ENCODE peak calls at places on chromosomes 13 and 19, in five cellular contexts. B, M, Q, P and J are unnamed samples.

GRCh38 chr13:31595568-31595967 is 143.8 kb upstream of the RXFP2 start:
- DNase-seq in B (no peak), M (no peak), Q (no peak), P (no peak), J (no peak)

GRCh38 chr19:18717601-18718000 is 34.1 kb downstream of the CRTC1 start:
- DNase-seq in B (no peak), M (no peak), Q (no peak), P (no peak), J (no peak)

GRCh38 chr13:59099182-59099950 is 1064.4 kb downstream of the DIAPH3 start:
- DNase-seq in B (no peak), M (no peak), Q (no peak), P (no peak), J (no peak)

GRCh38 chr19:3852614-3853254 is 16.1 kb downstream of the ZFR2 start:
- DNase-seq in B (peak), M (peak), Q (no peak), P (no peak), J (no peak)

GRCh38 chr13:76886292-76887061 is at the start of gene KCTD12:
- DNase-seq in B (no peak), M (peak), Q (peak), P (no peak), J (peak)

GRCh38 chr13:113002206-113002821 is 33.3 kb downstream of the MCF2L start:
- DNase-seq in B (peak), M (no peak), Q (no peak), P (no peak), J (no peak)

GRCh38 chr19:42412661-42413076 is 14.5 kb downstream of the LIPE start:
- DNase-seq in B (no peak), M (no peak), Q (no peak), P (no peak), J (no peak)

GRCh38 chr19:55485439-55486011 is 537 bp downstream of the NAT14 start:
- DNase-seq in B (peak), M (peak), Q (no peak), P (no peak), J (no peak)

GRCh38 chr13:76965759-76966421 is 17.6 kb downstream of the ACOD1 start:
- DNase-seq in B (no peak), M (no peak), Q (no peak), P (no peak), J (no peak)

GRCh38 chr19:13039211-13039789 is 44.0 kb downstream of the NFIX start:
- DNase-seq in B (no peak), M (no peak), Q (no peak), P (no peak), J (no peak)

GRCh38 chr13:113445791-113446487 is 7.3 kb downstream of the ADPRHL1 start:
- DNase-seq in B (no peak), M (no peak), Q (no peak), P (no peak), J (no peak)

GRCh38 chr13:41603917-41604316 is 146.6 kb downstream of the RGCC start:
- DNase-seq in B (no peak), M (peak), Q (no peak), P (no peak), J (no peak)

GRCh38 chr13:92991687-92992086 is 234.9 kb upstream of the GPC6 start:
- DNase-seq in B (no peak), M (no peak), Q (no peak), P (no peak), J (no peak)

GRCh38 chr19:48812094-48812929 is 1.5 kb upstream of the BCAT2 start:
- DNase-seq in B (peak), M (peak), Q (peak), P (no peak), J (peak)
- TF ChIP-seq TAF1 in B (peak), M (no peak), Q (no peak), P (no peak), J (no peak)

GRCh38 chr19:1549332-1549945 is 18.7 kb downstream of the MEX3D start:
- DNase-seq in B (no peak), M (no peak), Q (no peak), P (no peak), J (no peak)
- TF ChIP-seq TAF1 in B (no peak), M (no peak), Q (no peak), P (no peak), J (no peak)

GRCh38 chr19:11380653-11381534 is 3.2 kb downstream of the EPOR start:
- DNase-seq in B (peak), M (no peak), Q (peak), P (peak), J (peak)

GRCh38 chr19:11377756-11378155 is 3.3 kb downstream of the SWSAP1 start:
- DNase-seq in B (no peak), M (no peak), Q (no peak), P (no peak), J (no peak)

GRCh38 chr19:11377237-11377636 is 2.8 kb downstream of the SWSAP1 start:
- DNase-seq in B (no peak), M (peak), Q (no peak), P (no peak), J (no peak)

GRCh38 chr19:11379857-11380350 is 4.2 kb downstream of the EPOR start:
- DNase-seq in B (no peak), M (no peak), Q (no peak), P (no peak), J (no peak)

GRCh38 chr19:11378319-11379189 is 4.1 kb downstream of the SWSAP1 start:
- DNase-seq in B (peak), M (peak), Q (no peak), P (no peak), J (no peak)
- TF ChIP-seq TAF1 in B (no peak), M (no peak), Q (no peak), P (no peak), J (no peak)

GRCh38 chr13:73850104-73850898 is 283.9 kb downstream of the KLF12 start:
- DNase-seq in B (no peak), M (no peak), Q (no peak), P (no peak), J (no peak)

GRCh38 chr13:73842621-73843020 is 291.6 kb downstream of the KLF12 start:
- DNase-seq in B (no peak), M (no peak), Q (no peak), P (no peak), J (no peak)

GRCh38 chr13:73849292-73849691 is 284.9 kb downstream of the KLF12 start:
- DNase-seq in B (no peak), M (no peak), Q (no peak), P (no peak), J (no peak)

GRCh38 chr13:73844986-73845385 is 289.2 kb downstream of the KLF12 start:
- DNase-seq in B (no peak), M (no peak), Q (no peak), P (no peak), J (no peak)
- TF ChIP-seq TAF1 in B (no peak), M (no peak), Q (no peak), P (no peak), J (no peak)

DNA sequence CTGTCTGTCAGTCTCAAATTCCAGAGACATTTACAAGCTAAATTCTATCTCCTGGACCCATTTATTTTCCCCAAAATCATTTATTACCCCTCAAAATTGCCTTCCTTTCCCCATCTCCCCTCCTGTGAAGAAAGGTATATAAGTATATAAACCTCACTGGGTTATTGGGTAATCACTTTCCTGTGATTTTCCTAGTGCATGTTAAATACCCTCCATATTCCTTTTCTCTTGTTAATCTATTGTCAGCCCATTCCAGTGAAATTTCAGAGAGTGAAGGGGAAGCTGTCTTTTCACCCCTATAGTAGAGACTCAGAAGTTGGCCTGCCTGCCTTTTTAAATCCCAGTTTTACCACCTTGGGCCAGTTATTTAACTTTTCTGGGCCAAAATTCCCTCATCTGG is 9.9 kb downstream of the IFNL1 start:
- DNase-seq in B (no peak), M (no peak), Q (no peak), P (no peak), J (no peak)
- TF ChIP-seq TAF1 in B (no peak), M (no peak), Q (no peak), P (no peak), J (no peak)

GRCh38 chr13:43785681-43786471 is 896 bp downstream of the ENOX1 start:
- DNase-seq in B (peak), M (no peak), Q (peak), P (no peak), J (peak)
- TF ChIP-seq TAF1 in B (no peak), M (no peak), Q (no peak), P (no peak), J (no peak)

DNA sequence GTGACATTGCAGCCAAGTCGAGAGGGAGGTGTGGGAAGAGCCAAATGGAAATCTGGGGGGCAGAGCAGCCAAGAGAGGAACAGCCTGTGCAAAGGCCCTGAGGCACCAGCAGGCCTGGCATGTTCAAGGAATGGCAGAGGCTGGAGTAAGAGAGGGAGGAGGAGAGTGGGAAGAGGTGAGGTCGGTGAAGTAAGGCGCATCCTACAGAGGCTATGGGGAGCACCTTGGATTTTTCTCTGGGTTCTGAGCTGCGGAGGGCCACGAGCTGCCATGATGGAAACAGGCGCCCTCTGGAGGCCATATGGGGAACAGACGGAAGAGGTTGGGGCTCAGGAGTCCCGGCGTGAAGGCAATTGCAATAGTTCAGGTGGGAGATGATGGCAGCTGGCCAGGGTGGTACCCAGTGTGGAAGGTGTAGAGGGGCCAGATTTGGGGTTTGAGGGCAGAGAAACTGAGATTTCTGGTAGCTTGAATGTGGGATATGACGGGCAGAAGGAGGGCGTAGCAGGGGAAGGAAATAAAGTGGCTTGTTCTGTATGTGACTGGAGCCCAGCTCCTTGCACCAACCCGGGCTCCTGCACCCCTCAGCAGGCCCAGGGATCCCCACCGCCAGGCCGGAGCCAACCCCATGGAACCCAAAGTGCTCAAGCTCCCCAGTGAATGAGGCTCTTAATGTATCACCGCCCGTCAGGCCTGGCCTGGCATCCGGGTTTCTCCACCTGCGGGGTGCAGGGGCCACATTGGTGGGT is 20.5 kb upstream of the STRN4 start:
- DNase-seq in B (peak), M (peak), Q (peak), P (no peak), J (no peak)
- TF ChIP-seq TAF1 in B (no peak), M (no peak), Q (no peak), P (no peak), J (no peak)

DNA sequence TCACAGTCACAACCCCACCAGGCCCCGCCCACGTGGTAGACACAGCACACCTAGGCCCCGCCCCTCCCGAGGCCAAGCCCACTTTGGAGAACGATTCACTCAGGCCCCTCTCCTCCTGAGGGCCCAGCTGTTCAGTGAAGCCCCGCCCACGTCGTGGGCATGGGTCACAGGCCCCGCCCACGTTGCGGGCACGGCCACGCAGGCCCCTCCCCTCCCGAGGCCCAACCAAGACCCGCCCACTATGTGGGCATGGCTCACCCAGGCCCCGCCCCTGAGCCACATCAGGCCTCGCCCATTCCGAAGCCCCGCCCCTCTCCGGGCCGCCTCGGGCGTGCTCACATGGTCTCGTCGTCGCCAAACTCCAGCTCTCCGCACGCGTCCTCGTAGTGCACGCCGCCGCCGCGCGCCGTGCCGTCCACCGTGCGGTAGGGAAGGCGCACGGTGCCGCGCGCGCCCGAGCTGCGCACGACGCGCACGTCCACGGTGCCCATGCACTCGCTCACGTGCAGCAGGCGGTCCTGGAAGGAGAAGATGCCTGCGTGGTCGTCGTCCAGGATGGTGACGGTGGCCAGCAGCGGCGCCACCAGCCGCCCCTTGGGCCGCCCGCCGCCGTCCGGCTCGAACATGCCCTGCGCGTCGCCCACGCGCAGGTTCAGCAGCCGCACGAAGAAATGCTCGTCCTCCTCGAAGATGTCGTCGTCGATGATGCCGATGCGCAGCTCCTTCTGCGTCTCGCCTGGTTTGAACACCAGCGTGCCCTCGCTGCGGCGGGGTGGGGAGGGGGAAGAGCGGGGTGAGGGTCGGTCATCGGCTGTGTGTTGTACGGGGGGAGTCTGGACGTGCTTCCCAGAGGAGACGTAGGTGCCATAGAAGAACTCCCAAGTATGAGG is 24.0 kb downstream of the SLC8A2 start:
- DNase-seq in B (peak), M (peak), Q (no peak), P (no peak), J (no peak)
- TF ChIP-seq TAF1 in B (no peak), M (no peak), Q (no peak), P (no peak), J (no peak)